ENCODE peak calls at places on chromosomes 4 and X, in eight cellular contexts. One of them, this sample, is unnamed.

GRCh38 chr4:56823933-56824600 is 2.6 kb upstream of the SPINK2 start:
- DNase-seq in transverse colon: no peak
- DNase-seq in WTC11: no peak
- DNase-seq in GM20000: no peak
- DNase-seq in upper lobe of right lung: no peak
- DNase-seq in AG09319: no peak
- DNase-seq in GM12865: no peak
- DNase-seq in uterus: no peak
- DNase-seq in this sample: no peak

GRCh38 chr4:180789929-180790328 is 1453.3 kb upstream of the TENM3 start:
- DNase-seq in transverse colon: no peak
- DNase-seq in WTC11: no peak
- DNase-seq in GM20000: no peak
- DNase-seq in upper lobe of right lung: no peak
- DNase-seq in AG09319: no peak
- DNase-seq in GM12865: no peak
- DNase-seq in uterus: no peak
- DNase-seq in this sample: no peak

GRCh38 chrX:41027388-41027787 is 57.9 kb upstream of the USP9X start:
- DNase-seq in transverse colon: no peak
- DNase-seq in WTC11: no peak
- DNase-seq in GM20000: no peak
- DNase-seq in upper lobe of right lung: no peak
- DNase-seq in AG09319: peak; percentile 37
- DNase-seq in GM12865: no peak
- DNase-seq in uterus: no peak
- DNase-seq in this sample: no peak

GRCh38 chr4:183139058-183139740 is 40.1 kb downstream of the WWC2 start:
- DNase-seq in transverse colon: no peak
- DNase-seq in WTC11: no peak
- DNase-seq in GM20000: no peak
- DNase-seq in upper lobe of right lung: no peak
- DNase-seq in AG09319: no peak
- DNase-seq in GM12865: no peak
- DNase-seq in uterus: no peak
- DNase-seq in this sample: no peak

GRCh38 chrX:1163231-1163630 is 49.2 kb downstream of the CRLF2 start:
- DNase-seq in transverse colon: no peak
- DNase-seq in WTC11: no peak
- DNase-seq in GM20000: no peak
- DNase-seq in upper lobe of right lung: no peak
- DNase-seq in AG09319: no peak
- DNase-seq in GM12865: no peak
- DNase-seq in uterus: no peak
- DNase-seq in this sample: no peak

GRCh38 chrX:68650491-68650890 is 3.0 kb downstream of the STARD8 start:
- DNase-seq in transverse colon: no peak
- DNase-seq in WTC11: no peak
- DNase-seq in GM20000: no peak
- DNase-seq in upper lobe of right lung: no peak
- DNase-seq in AG09319: no peak
- DNase-seq in GM12865: no peak
- DNase-seq in uterus: no peak
- DNase-seq in this sample: no peak

GRCh38 chrX:96407043-96407442 is 277.6 kb upstream of the DIAPH2 start:
- DNase-seq in transverse colon: peak; percentile 45
- DNase-seq in WTC11: no peak
- DNase-seq in GM20000: no peak
- DNase-seq in upper lobe of right lung: no peak
- DNase-seq in AG09319: peak; percentile 10
- DNase-seq in GM12865: no peak
- DNase-seq in uterus: peak; percentile 30
- DNase-seq in this sample: no peak

GRCh38 chr4:57191523-57192034 is 81.4 kb upstream of the IGFBP7 start:
- DNase-seq in transverse colon: peak; percentile 46
- DNase-seq in WTC11: peak; percentile 22
- DNase-seq in GM20000: no peak
- DNase-seq in upper lobe of right lung: no peak
- DNase-seq in AG09319: no peak
- DNase-seq in GM12865: no peak
- DNase-seq in uterus: peak; percentile 22
- DNase-seq in this sample: no peak

GRCh38 chrX:115324194-115324593 is 34.7 kb downstream of the LUZP4 start:
- DNase-seq in transverse colon: no peak
- DNase-seq in WTC11: no peak
- DNase-seq in GM20000: no peak
- DNase-seq in upper lobe of right lung: peak; percentile 63
- DNase-seq in AG09319: no peak
- DNase-seq in GM12865: no peak
- DNase-seq in uterus: peak; percentile 36
- DNase-seq in this sample: no peak

GRCh38 chr4:6914448-6914847 is 4.8 kb downstream of the TBC1D14 start:
- DNase-seq in transverse colon: no peak
- DNase-seq in WTC11: no peak
- DNase-seq in GM20000: no peak
- DNase-seq in upper lobe of right lung: no peak
- DNase-seq in AG09319: no peak
- DNase-seq in GM12865: no peak
- DNase-seq in uterus: no peak
- DNase-seq in this sample: no peak

GRCh38 chr4:127470290-127470809 is 162.4 kb upstream of the INTU start:
- DNase-seq in transverse colon: no peak
- DNase-seq in WTC11: no peak
- DNase-seq in GM20000: no peak
- DNase-seq in upper lobe of right lung: peak; percentile 56
- DNase-seq in AG09319: no peak
- DNase-seq in GM12865: no peak
- DNase-seq in uterus: no peak
- DNase-seq in this sample: no peak

GRCh38 chr4:103443324-103443723 is 245.2 kb upstream of the CENPE start:
- DNase-seq in transverse colon: no peak
- DNase-seq in WTC11: no peak
- DNase-seq in GM20000: no peak
- DNase-seq in upper lobe of right lung: no peak
- DNase-seq in AG09319: no peak
- DNase-seq in GM12865: no peak
- DNase-seq in uterus: no peak
- DNase-seq in this sample: no peak

GRCh38 chr4:40933272-40934053 is 183.7 kb downstream of the NSUN7 start:
- DNase-seq in transverse colon: no peak
- DNase-seq in WTC11: no peak
- DNase-seq in GM20000: no peak
- DNase-seq in upper lobe of right lung: no peak
- DNase-seq in AG09319: no peak
- DNase-seq in GM12865: no peak
- DNase-seq in uterus: no peak
- DNase-seq in this sample: no peak

GRCh38 chr4:109658871-109659410 is 44.3 kb downstream of the CASP6 start:
- DNase-seq in transverse colon: no peak
- DNase-seq in WTC11: no peak
- DNase-seq in GM20000: no peak
- DNase-seq in upper lobe of right lung: no peak
- DNase-seq in AG09319: no peak
- DNase-seq in GM12865: no peak
- DNase-seq in uterus: no peak
- DNase-seq in this sample: no peak

GRCh38 chr4:43846111-43846587 is 602.5 kb downstream of the KCTD8 start:
- DNase-seq in transverse colon: no peak
- DNase-seq in WTC11: no peak
- DNase-seq in GM20000: no peak
- DNase-seq in upper lobe of right lung: peak; percentile 58
- DNase-seq in AG09319: no peak
- DNase-seq in GM12865: no peak
- DNase-seq in uterus: no peak
- DNase-seq in this sample: no peak

GRCh38 chrX:48737940-48738339 is 23.6 kb upstream of the GLOD5 start:
- DNase-seq in transverse colon: no peak
- DNase-seq in WTC11: no peak
- DNase-seq in GM20000: no peak
- DNase-seq in upper lobe of right lung: no peak
- DNase-seq in AG09319: no peak
- DNase-seq in GM12865: no peak
- DNase-seq in uterus: no peak
- DNase-seq in this sample: no peak

GRCh38 chr4:99564921-99565320 is 1.1 kb upstream of the TRMT10A start:
- DNase-seq in transverse colon: no peak
- DNase-seq in WTC11: no peak
- DNase-seq in GM20000: no peak
- DNase-seq in upper lobe of right lung: no peak
- DNase-seq in AG09319: no peak
- DNase-seq in GM12865: no peak
- DNase-seq in uterus: no peak
- DNase-seq in this sample: no peak

GRCh38 chr4:99563310-99564186 is at the start of gene TRMT10A:
- DNase-seq in transverse colon: peak; percentile 97
- DNase-seq in WTC11: peak; percentile 95
- DNase-seq in GM20000: peak; percentile 83
- DNase-seq in upper lobe of right lung: peak; percentile 99
- DNase-seq in AG09319: peak; percentile 94
- DNase-seq in GM12865: peak; percentile 98
- DNase-seq in uterus: peak; percentile 98
- DNase-seq in this sample: peak; percentile 86
- TF ChIP-seq CTCF in transverse colon: no peak
- TF ChIP-seq CTCF in WTC11: no peak
- TF ChIP-seq CTCF in GM20000: no peak
- TF ChIP-seq CTCF in upper lobe of right lung: no peak
- TF ChIP-seq CTCF in AG09319: no peak
- TF ChIP-seq CTCF in GM12865: no peak
- TF ChIP-seq CTCF in uterus: peak; percentile 19
- TF ChIP-seq CTCF in this sample: no peak

GRCh38 chr4:152936446-152937279 is 540 bp downstream of the FHDC1 start:
- DNase-seq in transverse colon: peak; percentile 56
- DNase-seq in WTC11: peak; percentile 82
- DNase-seq in GM20000: peak; percentile 74
- DNase-seq in upper lobe of right lung: peak; percentile 77
- DNase-seq in AG09319: no peak
- DNase-seq in GM12865: peak; percentile 5
- DNase-seq in uterus: no peak
- DNase-seq in this sample: peak; percentile 30
- TF ChIP-seq CTCF in transverse colon: no peak
- TF ChIP-seq CTCF in WTC11: no peak
- TF ChIP-seq CTCF in GM20000: no peak
- TF ChIP-seq CTCF in upper lobe of right lung: no peak
- TF ChIP-seq CTCF in AG09319: no peak
- TF ChIP-seq CTCF in GM12865: no peak
- TF ChIP-seq CTCF in uterus: no peak
- TF ChIP-seq CTCF in this sample: no peak

DNA sequence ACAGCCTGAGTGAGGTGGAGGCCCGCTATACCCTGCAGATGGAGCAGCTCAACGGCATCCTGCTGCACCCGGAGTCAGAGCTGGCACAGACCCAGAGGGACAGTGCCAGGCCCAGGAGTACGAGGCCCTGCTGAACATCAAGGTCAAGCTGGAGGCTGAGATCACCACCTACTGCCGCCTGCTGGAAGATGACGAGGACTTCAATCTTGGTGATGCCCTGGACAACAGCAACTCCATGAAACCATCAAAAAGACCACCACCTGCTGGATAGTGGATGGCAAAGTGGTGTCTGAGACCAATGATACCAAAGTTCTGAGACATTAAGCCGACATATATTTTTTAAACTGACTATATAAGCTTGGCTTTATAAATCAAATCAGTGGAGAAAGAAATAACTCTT is 73.3 kb upstream of the HHIP start:
- DNase-seq in transverse colon: no peak
- DNase-seq in WTC11: peak; percentile 44
- DNase-seq in GM20000: no peak
- DNase-seq in upper lobe of right lung: no peak
- DNase-seq in AG09319: no peak
- DNase-seq in GM12865: peak; percentile 36
- DNase-seq in uterus: no peak
- DNase-seq in this sample: no peak
- TF ChIP-seq CTCF in transverse colon: no peak
- TF ChIP-seq CTCF in WTC11: no peak
- TF ChIP-seq CTCF in GM20000: peak; percentile 16
- TF ChIP-seq CTCF in upper lobe of right lung: no peak
- TF ChIP-seq CTCF in AG09319: no peak
- TF ChIP-seq CTCF in GM12865: peak; percentile 28
- TF ChIP-seq CTCF in uterus: no peak
- TF ChIP-seq CTCF in this sample: peak; percentile 17

GRCh38 chr4:100746141-100746540 is 228.3 kb upstream of the EMCN start:
- DNase-seq in transverse colon: no peak
- DNase-seq in WTC11: no peak
- DNase-seq in GM20000: no peak
- DNase-seq in upper lobe of right lung: no peak
- DNase-seq in AG09319: no peak
- DNase-seq in GM12865: no peak
- DNase-seq in uterus: no peak
- DNase-seq in this sample: no peak

GRCh38 chr4:100736651-100737450 is 219.0 kb upstream of the EMCN start:
- DNase-seq in transverse colon: no peak
- DNase-seq in WTC11: no peak
- DNase-seq in GM20000: no peak
- DNase-seq in upper lobe of right lung: no peak
- DNase-seq in AG09319: peak; percentile 60
- DNase-seq in GM12865: peak; percentile 30
- DNase-seq in uterus: peak; percentile 19
- DNase-seq in this sample: no peak

GRCh38 chr4:100738388-100739165 is 220.8 kb upstream of the EMCN start:
- DNase-seq in transverse colon: peak; percentile 35
- DNase-seq in WTC11: no peak
- DNase-seq in GM20000: no peak
- DNase-seq in upper lobe of right lung: no peak
- DNase-seq in AG09319: peak; percentile 75
- DNase-seq in GM12865: peak; percentile 67
- DNase-seq in uterus: peak; percentile 38
- DNase-seq in this sample: no peak

GRCh38 chr4:100742045-100742444 is 224.2 kb upstream of the EMCN start:
- DNase-seq in transverse colon: no peak
- DNase-seq in WTC11: no peak
- DNase-seq in GM20000: no peak
- DNase-seq in upper lobe of right lung: no peak
- DNase-seq in AG09319: no peak
- DNase-seq in GM12865: peak; percentile 57
- DNase-seq in uterus: no peak
- DNase-seq in this sample: no peak
- TF ChIP-seq CTCF in transverse colon: peak; percentile 28
- TF ChIP-seq CTCF in WTC11: no peak
- TF ChIP-seq CTCF in GM20000: no peak
- TF ChIP-seq CTCF in upper lobe of right lung: peak; percentile 28
- TF ChIP-seq CTCF in AG09319: peak; percentile 26
- TF ChIP-seq CTCF in GM12865: peak; percentile 26
- TF ChIP-seq CTCF in uterus: no peak
- TF ChIP-seq CTCF in this sample: peak; percentile 36

GRCh38 chr4:10153161-10153560 is 36.6 kb upstream of the WDR1 start:
- DNase-seq in transverse colon: no peak
- DNase-seq in WTC11: no peak
- DNase-seq in GM20000: no peak
- DNase-seq in upper lobe of right lung: no peak
- DNase-seq in AG09319: no peak
- DNase-seq in GM12865: peak; percentile 34
- DNase-seq in uterus: no peak
- DNase-seq in this sample: no peak
- TF ChIP-seq CTCF in transverse colon: no peak
- TF ChIP-seq CTCF in WTC11: no peak
- TF ChIP-seq CTCF in GM20000: no peak
- TF ChIP-seq CTCF in upper lobe of right lung: no peak
- TF ChIP-seq CTCF in AG09319: no peak
- TF ChIP-seq CTCF in GM12865: no peak
- TF ChIP-seq CTCF in uterus: no peak
- TF ChIP-seq CTCF in this sample: no peak

This sample was measured in neural crest cell.